ENCODE peak calls at places on chromosome 18, in six cellular contexts. C, B, W, V, P and J are unnamed samples.

GRCh38 chr18:73924836-73925235 is 222.8 kb downstream of the FBXO15 start:
- DNase-seq in B (peak), W (no peak), P (no peak), V (no peak), C (no peak), J (no peak)

GRCh38 chr18:63882333-63883141 is 5.0 kb upstream of the SERPINB2 start:
- DNase-seq in W (peak), V (no peak), P (peak), C (no peak), B (peak), J (no peak)

GRCh38 chr18:35369126-35369525 is 8.0 kb downstream of the ZNF396 start:
- DNase-seq in C (no peak), V (no peak), B (peak), P (no peak), W (peak), J (no peak)

GRCh38 chr18:1296237-1296636 is 391.6 kb downstream of the ADCYAP1 start:
- DNase-seq in C (no peak), V (no peak), B (no peak), W (no peak), P (no peak), J (no peak)

GRCh38 chr18:54843302-54843701 is 15.0 kb downstream of the RAB27B start:
- DNase-seq in V (no peak), B (peak), C (no peak), W (no peak), P (peak), J (no peak)

GRCh38 chr18:47585136-47585535 is 333.7 kb upstream of the SKOR2 start:
- DNase-seq in W (no peak), P (no peak), B (no peak), C (no peak), V (no peak), J (no peak)

GRCh38 chr18:32735781-32736180 is 37.0 kb downstream of the KLHL14 start:
- DNase-seq in W (peak), V (no peak), C (no peak), P (peak), B (peak), J (no peak)

GRCh38 chr18:61322265-61322873 is 10.9 kb upstream of the CDH20 start:
- DNase-seq in V (peak), W (peak), B (peak), P (peak), C (peak), J (peak)

GRCh38 chr18:41719808-41720207 is 235.2 kb upstream of the PIK3C3 start:
- DNase-seq in P (peak), V (no peak), W (no peak), C (no peak), B (no peak), J (no peak)

GRCh38 chr18:4823091-4823490 is 368.0 kb upstream of the DLGAP1 start:
- DNase-seq in P (no peak), W (no peak), C (no peak), V (no peak), B (no peak), J (no peak)

GRCh38 chr18:4821801-4822200 is 366.7 kb upstream of the DLGAP1 start:
- DNase-seq in B (no peak), C (no peak), V (no peak), P (no peak), W (no peak), J (no peak)
- H2BK120ac ChIP-seq in B (no peak), C (no peak), V (no peak), P (no peak), W (no peak), J (no peak)

GRCh38 chr18:46427216-46427995 is 229.6 kb downstream of the LOXHD1 start:
- DNase-seq in V (no peak), B (no peak), C (no peak), W (no peak), P (no peak), J (no peak)

GRCh38 chr18:46425511-46425910 is 231.5 kb downstream of the LOXHD1 start:
- DNase-seq in V (no peak), P (no peak), W (no peak), B (no peak), C (no peak), J (no peak)

GRCh38 chr18:46428368-46428767 is 228.7 kb downstream of the LOXHD1 start:
- DNase-seq in W (no peak), C (no peak), V (no peak), B (no peak), P (no peak), J (no peak)

GRCh38 chr18:46424898-46425297 is 232.1 kb downstream of the LOXHD1 start:
- DNase-seq in C (peak), V (no peak), W (no peak), P (no peak), B (no peak), J (peak)

GRCh38 chr18:46426311-46427047 is 230.5 kb downstream of the LOXHD1 start:
- DNase-seq in W (no peak), C (no peak), P (no peak), B (no peak), V (no peak), J (no peak)
- H3K14ac ChIP-seq in W (no peak), C (no peak), P (no peak), B (no peak), V (no peak), J (no peak)

DNA sequence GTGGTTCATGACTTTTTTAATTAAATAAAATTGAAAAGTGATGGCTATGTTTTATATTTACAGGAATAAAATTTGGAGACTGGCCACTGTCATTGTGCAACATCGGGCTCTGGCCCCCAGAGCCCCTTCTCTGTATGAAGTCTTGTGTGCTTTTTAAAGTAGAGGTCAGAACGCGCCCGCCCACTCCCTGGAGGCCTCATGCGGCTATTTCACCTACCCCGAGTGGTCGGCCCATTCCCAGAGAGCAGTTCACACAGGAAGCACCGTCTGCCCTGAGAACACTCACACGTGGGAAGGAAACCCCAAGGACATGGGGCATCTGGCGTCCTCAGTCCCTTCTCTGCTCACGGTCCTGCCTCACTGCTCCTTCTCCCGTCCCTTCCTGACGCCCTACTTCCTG is 296.9 kb upstream of the SALL3 start:
- DNase-seq in B (no peak), W (no peak), C (no peak), V (no peak), P (no peak), J (no peak)
- H2AK5ac ChIP-seq in B (no peak), W (no peak), C (no peak), V (no peak), P (no peak), J (no peak)

DNA sequence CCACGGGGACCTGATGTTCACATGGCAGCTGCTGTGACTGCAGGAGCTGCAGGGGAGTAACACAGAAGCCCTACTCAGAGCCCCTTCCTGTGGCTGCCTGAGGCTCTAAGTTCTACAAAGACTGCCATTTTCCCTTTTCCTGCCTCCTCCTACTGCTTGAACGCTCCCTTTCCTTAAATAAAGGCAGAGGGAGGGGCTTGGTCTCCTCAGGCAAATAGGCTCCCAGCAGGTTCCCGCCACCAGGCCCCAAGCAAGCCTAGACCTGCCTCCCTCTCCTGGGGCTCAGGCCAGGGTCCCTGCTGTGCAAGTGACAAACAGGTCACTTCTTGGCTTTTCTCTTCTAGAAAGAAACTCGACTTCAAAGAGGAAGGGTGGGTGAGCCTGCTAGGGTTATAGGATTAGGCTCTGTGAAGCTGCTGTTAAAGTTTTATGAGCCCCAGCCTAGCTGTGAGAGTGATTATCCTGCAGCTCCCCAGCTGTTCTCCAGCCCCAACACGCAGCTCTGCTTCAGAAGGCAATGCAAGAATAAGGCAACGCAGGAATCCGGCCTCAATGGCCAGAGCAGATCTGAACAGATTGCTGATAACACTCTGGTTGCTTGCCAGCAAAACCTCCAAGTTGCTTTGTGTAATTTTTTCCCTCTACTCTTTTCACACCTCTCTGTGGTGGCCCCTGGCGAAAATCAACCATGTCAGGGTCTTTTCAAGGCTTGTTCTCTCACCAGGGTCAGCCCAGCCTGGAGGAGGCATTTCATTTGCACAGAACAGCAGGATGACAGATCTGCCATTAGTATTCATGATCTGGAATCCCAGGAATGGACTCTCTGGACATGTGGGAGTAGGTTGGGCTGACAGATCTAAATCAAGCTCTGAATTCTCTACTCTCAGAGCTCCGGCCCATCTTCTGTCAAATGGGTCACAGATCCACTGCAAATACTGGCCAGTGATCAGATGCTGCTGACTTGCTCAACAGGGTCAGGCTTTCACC is 71.3 kb downstream of the MRO start:
- DNase-seq in P (no peak), W (peak), B (no peak), C (peak), V (peak), J (peak)
- H2BK120ac ChIP-seq in P (no peak), W (no peak), B (no peak), C (no peak), V (peak), J (no peak)

DNA sequence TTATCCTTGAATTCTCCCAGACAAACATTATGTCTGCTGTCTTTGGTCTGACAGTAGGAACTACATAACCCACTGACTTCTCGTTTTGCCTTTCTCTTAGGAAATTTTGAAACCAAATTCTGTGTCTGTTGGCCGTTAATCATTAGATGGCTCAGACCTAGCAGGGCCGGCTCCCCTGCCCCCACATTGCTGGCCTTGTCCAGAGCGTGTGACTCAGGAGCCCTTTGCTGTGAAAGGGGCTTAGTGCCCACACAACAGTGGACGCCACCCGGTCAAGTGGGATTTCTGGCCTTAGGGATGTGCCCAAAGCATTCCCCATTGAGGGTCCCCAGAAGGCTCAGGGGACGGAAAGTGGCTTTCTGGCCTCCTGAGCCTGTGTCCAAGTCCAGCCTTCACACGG is 137.5 kb downstream of the CTIF start:
- DNase-seq in P (no peak), W (peak), B (no peak), C (no peak), V (no peak), J (no peak)
- H3K14ac ChIP-seq in P (no peak), W (no peak), B (no peak), C (no peak), V (no peak), J (no peak)